ENCODE peak calls at places on chromosomes 6 and 20, in six cellular contexts. One of them, this sample, is unnamed.

GRCh38 chr6:29424168-29424567 is 9.4 kb downstream of the OR12D1 start:
- DNase-seq in T-helper 1 cell: no peak
- DNase-seq in activated CD4-positive, alpha-beta T cell treated with anti-CD3 and anti-CD28 coated beads for 24 hours: no peak
- DNase-seq in heart left ventricle: no peak
- DNase-seq in fibroblast of mammary gland: no peak
- DNase-seq in NCI-H1436: no peak
- DNase-seq in this sample: no peak

GRCh38 chr20:50012282-50013263 is 29.8 kb downstream of the SNAI1 start:
- DNase-seq in T-helper 1 cell: no peak
- DNase-seq in activated CD4-positive, alpha-beta T cell treated with anti-CD3 and anti-CD28 coated beads for 24 hours: no peak
- DNase-seq in heart left ventricle: no peak
- DNase-seq in fibroblast of mammary gland: no peak
- DNase-seq in NCI-H1436: no peak
- DNase-seq in this sample: no peak

GRCh38 chr20:6863798-6864201 is 96.3 kb downstream of the BMP2 start:
- DNase-seq in T-helper 1 cell: no peak
- DNase-seq in activated CD4-positive, alpha-beta T cell treated with anti-CD3 and anti-CD28 coated beads for 24 hours: no peak
- DNase-seq in heart left ventricle: no peak
- DNase-seq in fibroblast of mammary gland: no peak
- DNase-seq in NCI-H1436: no peak
- DNase-seq in this sample: no peak

GRCh38 chr6:154732824-154733609 is at the start of gene SCAF8:
- DNase-seq in T-helper 1 cell: peak
- DNase-seq in activated CD4-positive, alpha-beta T cell treated with anti-CD3 and anti-CD28 coated beads for 24 hours: peak
- DNase-seq in heart left ventricle: peak
- DNase-seq in fibroblast of mammary gland: peak
- DNase-seq in NCI-H1436: peak
- DNase-seq in this sample: peak

GRCh38 chr6:148445620-148446019 is 103.0 kb downstream of the SASH1 start:
- DNase-seq in T-helper 1 cell: no peak
- DNase-seq in activated CD4-positive, alpha-beta T cell treated with anti-CD3 and anti-CD28 coated beads for 24 hours: no peak
- DNase-seq in heart left ventricle: no peak
- DNase-seq in fibroblast of mammary gland: peak
- DNase-seq in NCI-H1436: no peak
- DNase-seq in this sample: no peak

GRCh38 chr6:151452750-151453427 is 963 bp upstream of the RMND1 start:
- DNase-seq in T-helper 1 cell: no peak
- DNase-seq in activated CD4-positive, alpha-beta T cell treated with anti-CD3 and anti-CD28 coated beads for 24 hours: no peak
- DNase-seq in heart left ventricle: peak
- DNase-seq in fibroblast of mammary gland: peak
- DNase-seq in NCI-H1436: no peak
- DNase-seq in this sample: no peak

GRCh38 chr20:5650191-5650691 is 100.0 kb upstream of the SHLD1 start:
- DNase-seq in T-helper 1 cell: no peak
- DNase-seq in activated CD4-positive, alpha-beta T cell treated with anti-CD3 and anti-CD28 coated beads for 24 hours: no peak
- DNase-seq in heart left ventricle: no peak
- DNase-seq in fibroblast of mammary gland: no peak
- DNase-seq in NCI-H1436: no peak
- DNase-seq in this sample: no peak

GRCh38 chr6:11938285-11938890 is 73.7 kb upstream of the HIVEP1 start:
- DNase-seq in T-helper 1 cell: no peak
- DNase-seq in activated CD4-positive, alpha-beta T cell treated with anti-CD3 and anti-CD28 coated beads for 24 hours: no peak
- DNase-seq in heart left ventricle: no peak
- DNase-seq in fibroblast of mammary gland: no peak
- DNase-seq in NCI-H1436: no peak
- DNase-seq in this sample: no peak

GRCh38 chr20:49633643-49634042 is 65.7 kb upstream of the PTGIS start:
- DNase-seq in T-helper 1 cell: no peak
- DNase-seq in activated CD4-positive, alpha-beta T cell treated with anti-CD3 and anti-CD28 coated beads for 24 hours: no peak
- DNase-seq in heart left ventricle: no peak
- DNase-seq in fibroblast of mammary gland: no peak
- DNase-seq in NCI-H1436: no peak
- DNase-seq in this sample: no peak

GRCh38 chr20:16027710-16028109 is 545.5 kb downstream of the KIF16B start:
- DNase-seq in T-helper 1 cell: no peak
- DNase-seq in activated CD4-positive, alpha-beta T cell treated with anti-CD3 and anti-CD28 coated beads for 24 hours: no peak
- DNase-seq in heart left ventricle: no peak
- DNase-seq in fibroblast of mammary gland: no peak
- DNase-seq in NCI-H1436: no peak
- DNase-seq in this sample: no peak

GRCh38 chr20:3896302-3896701 is 7.1 kb downstream of the PANK2 start:
- DNase-seq in T-helper 1 cell: no peak
- DNase-seq in activated CD4-positive, alpha-beta T cell treated with anti-CD3 and anti-CD28 coated beads for 24 hours: no peak
- DNase-seq in heart left ventricle: no peak
- DNase-seq in fibroblast of mammary gland: peak
- DNase-seq in NCI-H1436: no peak
- DNase-seq in this sample: no peak

GRCh38 chr6:47144306-47144705 is 102.2 kb upstream of the ADGRF1 start:
- DNase-seq in T-helper 1 cell: no peak
- DNase-seq in activated CD4-positive, alpha-beta T cell treated with anti-CD3 and anti-CD28 coated beads for 24 hours: no peak
- DNase-seq in heart left ventricle: no peak
- DNase-seq in fibroblast of mammary gland: peak
- DNase-seq in NCI-H1436: no peak
- DNase-seq in this sample: no peak

GRCh38 chr20:18360601-18361000 is 72.3 kb downstream of the ZNF133 start:
- DNase-seq in T-helper 1 cell: no peak
- DNase-seq in activated CD4-positive, alpha-beta T cell treated with anti-CD3 and anti-CD28 coated beads for 24 hours: no peak
- DNase-seq in heart left ventricle: no peak
- DNase-seq in fibroblast of mammary gland: no peak
- DNase-seq in NCI-H1436: no peak
- DNase-seq in this sample: no peak

GRCh38 chr6:7723041-7723447 is 2.9 kb upstream of the BMP6 start:
- DNase-seq in T-helper 1 cell: peak
- DNase-seq in activated CD4-positive, alpha-beta T cell treated with anti-CD3 and anti-CD28 coated beads for 24 hours: peak
- DNase-seq in heart left ventricle: peak
- DNase-seq in fibroblast of mammary gland: peak
- DNase-seq in NCI-H1436: peak
- DNase-seq in this sample: peak

GRCh38 chr6:79525272-79526100 is 11.7 kb downstream of the LCA5 start:
- DNase-seq in T-helper 1 cell: no peak
- DNase-seq in activated CD4-positive, alpha-beta T cell treated with anti-CD3 and anti-CD28 coated beads for 24 hours: no peak
- DNase-seq in heart left ventricle: peak
- DNase-seq in fibroblast of mammary gland: peak
- DNase-seq in NCI-H1436: no peak
- DNase-seq in this sample: no peak